ENCODE peak calls at places on chromosomes 12 and 14, in eight cellular contexts. Y is LoVo; Z is activated T-cell treated with anti-CD3 and anti-CD28 coated beads, Interleukin-2, amount 50 U/mL, for 72 hours; I is foreskin fibroblast; X is stimulated activated naive CD8-positive, alpha-beta T cell treated with anti-CD3 and anti-CD28 coated beads, Interleukin-15, amount 100 ng/mL, for 72 hours; S is mesendoderm; F is GDM1; A is lower leg skin. O is an unnamed sample.

GRCh38 chr14:31964979-31965734 is 111.9 kb upstream of the ARHGAP5 start:
- DNase-seq in I (no peak), S (no peak), F (no peak), Z (no peak), A (no peak), X (no peak), Y (no peak), O (no peak)

GRCh38 chr14:105094193-105094907 is 29.1 kb upstream of the GPR132 start:
- DNase-seq in S (no peak), A (no peak), X (no peak), Y (no peak), F (no peak), Z (no peak), I (no peak), O (no peak)

GRCh38 chr12:49041036-49041880 is 19.3 kb downstream of the KMT2D start:
- DNase-seq in I (no peak), Z (no peak), F (no peak), X (no peak), Y (no peak), A (no peak), S (no peak), O (no peak)

GRCh38 chr12:7351177-7351576 is 47.3 kb downstream of the ACSM4 start:
- DNase-seq in S (no peak), I (no peak), X (no peak), F (no peak), A (no peak), Z (no peak), Y (no peak), O (no peak)

GRCh38 chr12:129984097-129984496 is 80.3 kb upstream of the TMEM132D start:
- DNase-seq in X (no peak), I (no peak), A (no peak), S (peak), F (no peak), Y (no peak), Z (no peak), O (no peak)

GRCh38 chr14:99936738-99937474 is 128.3 kb upstream of the EVL start:
- DNase-seq in X (no peak), A (no peak), I (no peak), S (peak), Y (no peak), F (no peak), Z (no peak), O (peak)

GRCh38 chr14:29953501-29953900 is 25.9 kb upstream of the PRKD1 start:
- DNase-seq in F (no peak), I (no peak), S (no peak), A (no peak), Y (no peak), X (no peak), Z (no peak), O (no peak)

GRCh38 chr14:44657688-44658388 is 150.8 kb upstream of the FSCB start:
- DNase-seq in S (peak), X (no peak), Z (no peak), I (no peak), A (no peak), Y (no peak), F (no peak), O (no peak)

GRCh38 chr12:1398673-1399072 is 195.7 kb downstream of the FBXL14 start:
- DNase-seq in Z (no peak), I (peak), F (no peak), A (no peak), X (no peak), S (no peak), Y (no peak), O (no peak)

GRCh38 chr12:62632521-62632920 is 165.9 kb downstream of the MON2 start:
- DNase-seq in F (no peak), Z (peak), A (peak), I (peak), Y (no peak), X (peak), S (peak), O (peak)

GRCh38 chr12:68180792-68181744 is 21.5 kb upstream of the IFNG start:
- DNase-seq in Z (peak), I (no peak), F (no peak), Y (no peak), S (no peak), A (no peak), X (peak), O (no peak)

GRCh38 chr14:103401223-103402214 is 16.3 kb downstream of the MARK3 start:
- DNase-seq in X (no peak), I (peak), A (no peak), F (peak), Z (no peak), Y (no peak), S (peak), O (no peak)

GRCh38 chr14:99750746-99751450 is 42.3 kb upstream of the EML1 start:
- DNase-seq in Y (no peak), X (no peak), A (no peak), F (no peak), I (no peak), Z (no peak), S (no peak), O (no peak)

GRCh38 chr12:68963456-68963859 is 30.5 kb upstream of the CPM start:
- DNase-seq in Z (no peak), Y (no peak), I (no peak), S (no peak), X (no peak), F (no peak), A (no peak), O (no peak)

GRCh38 chr14:90373887-90374286 is 22.9 kb upstream of the CALM1 start:
- DNase-seq in Z (no peak), F (no peak), X (no peak), Y (no peak), A (no peak), S (peak), I (no peak), O (no peak)

GRCh38 chr12:527241-527640 is 67.5 kb downstream of the B4GALNT3 start:
- DNase-seq in X (no peak), Y (no peak), Z (no peak), F (no peak), I (no peak), A (no peak), S (no peak), O (no peak)

GRCh38 chr14:102565331-102565887 is 27.0 kb upstream of the RCOR1 start:
- DNase-seq in S (no peak), I (no peak), A (no peak), Y (no peak), F (no peak), X (no peak), Z (no peak), O (no peak)

GRCh38 chr12:121649819-121650353 is 19.6 kb downstream of the MORN3 start:
- DNase-seq in Y (no peak), A (no peak), F (peak), S (peak), I (no peak), Z (no peak), X (peak), O (no peak)

GRCh38 chr14:21999400-21999799 is 325.8 kb upstream of the OR4E1 start:
- DNase-seq in F (no peak), A (no peak), X (peak), Y (no peak), Z (peak), S (no peak), I (no peak), O (no peak)

GRCh38 chr12:47739959-47740358 is 14.7 kb upstream of the ENDOU start:
- DNase-seq in Y (no peak), X (no peak), A (no peak), S (no peak), I (no peak), Z (no peak), F (no peak), O (peak)

GRCh38 chr12:89603678-89604077 is 77.8 kb upstream of the POC1B start:
- DNase-seq in S (no peak), F (no peak), X (no peak), Y (no peak), A (no peak), I (no peak), Z (no peak), O (no peak)

GRCh38 chr12:46197876-46198275 is 71.0 kb downstream of the SLC38A1 start:
- DNase-seq in S (no peak), Z (no peak), Y (no peak), A (no peak), I (no peak), X (no peak), F (no peak), O (no peak)

GRCh38 chr12:130013771-130014484 is 110.1 kb upstream of the TMEM132D start:
- DNase-seq in F (no peak), S (peak), Y (peak), Z (peak), I (no peak), X (peak), A (no peak), O (peak)

GRCh38 chr12:118103231-118103600 is 595 bp downstream of the VSIG10 start:
- DNase-seq in A (peak), Y (peak), Z (peak), I (peak), S (peak), F (no peak), X (no peak), O (peak)

GRCh38 chr12:57006809-57007475 is 596 bp upstream of the ZBTB39 start:
- DNase-seq in X (no peak), Z (peak), Y (no peak), F (no peak), S (no peak), A (no peak), I (no peak), O (no peak)

GRCh38 chr14:26839481-26839880 is 241.6 kb upstream of the NOVA1 start:
- DNase-seq in S (no peak), X (no peak), Y (no peak), A (no peak), Z (no peak), I (no peak), F (no peak), O (no peak)

GRCh38 chr12:6039894-6040601 is 84.4 kb downstream of the VWF start:
- DNase-seq in A (no peak), S (peak), X (peak), F (peak), I (peak), Z (peak), Y (peak), O (peak)

GRCh38 chr12:6355491-6356373 is 13.9 kb upstream of the TNFRSF1A start:
- DNase-seq in I (no peak), S (peak), F (no peak), X (no peak), A (no peak), Y (no peak), Z (no peak), O (no peak)

GRCh38 chr12:132560831-132561783 is 49.3 kb downstream of the LRCOL1 start:
- DNase-seq in X (peak), S (peak), I (peak), Z (peak), Y (peak), F (peak), A (no peak), O (peak)

GRCh38 chr14:59343585-59343984 is 121.6 kb downstream of the GPR135 start:
- DNase-seq in A (no peak), X (no peak), I (no peak), S (peak), Y (no peak), F (no peak), Z (no peak), O (no peak)

GRCh38 chr12:74890237-74890599 is 319.4 kb downstream of the KCNC2 start:
- DNase-seq in S (peak), X (no peak), I (peak), F (no peak), A (no peak), Z (peak), Y (peak), O (peak)

GRCh38 chr14:77045570-77045890 is 17.0 kb upstream of the IRF2BPL start:
- DNase-seq in X (no peak), F (no peak), A (no peak), I (no peak), Y (peak), S (no peak), Z (no peak), O (no peak)

GRCh38 chr14:100152091-100152490 is 7.4 kb downstream of the DEGS2 start:
- DNase-seq in S (no peak), Z (no peak), I (no peak), X (no peak), Y (no peak), F (no peak), A (no peak), O (no peak)